ENCODE peak calls at places on chromosomes 16 and 17, in four cellular contexts. W is WTC11, L is HepG2, D is K562. T is an unnamed sample.

GRCh38 chr16:81445143-81445922 is 725 bp downstream of the CMIP start:
- DNase-seq in D (peak; percentile 68), W (no peak), L (no peak), T (peak; percentile 61)

GRCh38 chr16:8649829-8650554 is 24.4 kb upstream of the ABAT start:
- DNase-seq in W (no peak), L (peak; percentile 29), D (no peak), T (no peak)

GRCh38 chr16:50267651-50268050 is 1.3 kb downstream of the ADCY7 start:
- DNase-seq in D (no peak), L (no peak), W (no peak), T (no peak)

GRCh38 chr16:88783391-88784073 is 1.5 kb downstream of the PIEZO1 start:
- DNase-seq in L (no peak), W (no peak), D (no peak), T (no peak)

GRCh38 chr16:88965411-88965810 is 11.6 kb downstream of the CBFA2T3 start:
- DNase-seq in W (no peak), D (no peak), L (no peak), T (no peak)

GRCh38 chr17:42850964-42851363 is at the start of gene AOC3:
- DNase-seq in W (no peak), D (no peak), L (peak; percentile 28), T (no peak)

GRCh38 chr17:12900474-12900873 is 111.2 kb downstream of the ARHGAP44 start:
- DNase-seq in L (no peak), W (no peak), D (no peak), T (no peak)

GRCh38 chr16:11636172-11636721 is 32.0 kb upstream of the SNN start:
- DNase-seq in D (peak; percentile 41), L (peak; percentile 56), W (peak; percentile 66), T (no peak)

GRCh38 chr16:89102035-89102776 is 8.6 kb downstream of the ACSF3 start:
- DNase-seq in D (no peak), L (no peak), W (no peak), T (no peak)

GRCh38 chr16:67254809-67255552 is 6.2 kb downstream of the SLC9A5 start:
- DNase-seq in L (no peak), W (no peak), D (peak; percentile 71), T (no peak)

GRCh38 chr17:43844241-43844640 is 2.7 kb upstream of the CD300LG start:
- DNase-seq in D (no peak), W (no peak), L (no peak), T (no peak)

GRCh38 chr16:49700222-49700927 is 155.5 kb downstream of the ZNF423 start:
- DNase-seq in L (no peak), W (no peak), D (no peak), T (no peak)

GRCh38 chr17:5126719-5127488 is 11.1 kb downstream of the USP6 start:
- DNase-seq in W (no peak), D (no peak), L (no peak), T (no peak)

GRCh38 chr17:41976142-41976768 is 9.7 kb downstream of the CNP start:
- DNase-seq in W (no peak), D (no peak), L (no peak), T (no peak)

GRCh38 chr17:73362697-73363096 is 50.9 kb upstream of the CDC42EP4 start:
- DNase-seq in W (peak; percentile 57), L (no peak), D (no peak), T (no peak)

GRCh38 chr17:20116683-20117309 is 107.6 kb downstream of the SPECC1 start:
- DNase-seq in L (peak; percentile 49), D (peak; percentile 62), W (peak; percentile 60), T (peak; percentile 55)

DNA sequence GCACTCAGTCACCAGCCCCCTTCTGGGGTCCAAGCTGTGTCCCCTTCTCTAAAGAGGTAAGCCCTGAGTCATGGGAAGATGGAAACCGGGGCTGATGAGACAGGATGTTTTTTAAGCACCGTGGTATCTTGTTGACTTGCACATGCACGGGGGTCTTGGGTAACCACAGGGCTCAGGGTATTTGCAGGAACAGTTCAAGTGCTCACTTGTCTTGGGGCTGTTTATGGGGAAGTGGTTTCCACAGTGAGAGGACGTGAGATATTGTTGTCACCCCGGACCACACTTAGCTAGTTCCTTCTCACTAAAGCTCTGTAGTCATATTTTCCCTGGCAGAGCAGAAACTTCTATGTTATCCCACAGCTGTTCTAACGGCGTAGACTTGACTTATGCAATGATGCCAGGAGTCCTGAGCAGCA is 7.7 kb downstream of the CCL3L1 start:
- DNase-seq in D (no peak), L (no peak), W (no peak), T (no peak)
- TF ChIP-seq NR3C1 in D (no peak), L (no peak), W (no peak), T (no peak)

GRCh38 chr17:58117382-58117781 is 30.8 kb upstream of the OR4D1 start:
- DNase-seq in L (no peak), D (no peak), W (no peak), T (no peak)

GRCh38 chr17:58121925-58122324 is 26.3 kb upstream of the OR4D1 start:
- DNase-seq in L (peak; percentile 56), W (peak; percentile 23), D (peak; percentile 60), T (peak; percentile 76)

GRCh38 chr17:58119491-58119890 is 28.7 kb upstream of the OR4D1 start:
- DNase-seq in W (no peak), L (no peak), D (no peak), T (no peak)

GRCh38 chr17:58120195-58120822 is 27.9 kb upstream of the OR4D1 start:
- DNase-seq in D (peak; percentile 76), W (peak; percentile 56), L (peak; percentile 56), T (peak; percentile 65)
- TF ChIP-seq NR3C1 in D (peak; percentile 54), W (no peak), L (no peak), T (no peak)

DNA sequence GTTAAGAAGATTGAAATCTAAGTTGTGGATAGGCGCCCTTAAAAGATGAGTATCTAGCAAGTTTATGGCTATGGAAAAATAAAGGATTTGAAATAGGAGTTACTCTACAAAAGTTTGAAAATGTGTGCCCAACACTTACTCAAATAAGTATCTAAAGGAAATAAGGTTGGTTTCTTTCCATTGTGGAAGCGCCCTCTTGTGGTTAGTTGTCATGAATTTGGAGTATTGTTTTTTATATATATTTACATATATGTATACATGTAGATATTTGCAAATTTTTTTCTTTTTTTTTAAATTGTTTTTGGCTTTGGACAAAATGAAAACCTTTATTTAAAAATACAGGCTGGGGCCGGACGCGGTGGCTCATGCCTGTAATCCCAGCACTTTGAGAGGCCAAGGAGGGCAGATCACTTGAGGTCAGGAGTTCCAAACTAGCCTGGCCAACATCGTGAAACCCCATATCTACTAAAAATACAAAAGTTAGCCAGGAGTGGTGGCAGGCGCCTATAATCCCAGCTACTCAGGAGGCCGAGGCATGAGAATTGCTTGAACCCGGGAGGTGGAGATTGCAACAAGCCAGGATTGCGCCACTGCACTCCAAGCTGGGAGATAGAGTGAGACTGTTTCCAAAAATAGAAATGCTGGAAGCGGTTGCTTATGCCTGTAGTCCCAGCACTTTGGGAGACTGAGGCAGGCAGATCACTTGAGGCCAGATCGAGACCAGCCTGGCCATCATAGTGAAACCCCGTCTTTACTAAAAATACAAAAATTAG is 24.0 kb upstream of the VPS4A start:
- DNase-seq in W (no peak), L (peak; percentile 62), D (peak; percentile 70), T (peak; percentile 70)
- TF ChIP-seq NR3C1 in W (no peak), L (no peak), D (no peak), T (no peak)

GRCh38 chr17:48645639-48646182 is 19.6 kb upstream of the HOXB9 start:
- DNase-seq in W (no peak), D (no peak), L (no peak), T (no peak)
- TF ChIP-seq NR3C1 in W (no peak), D (no peak), L (no peak), T (no peak)

T was measured in A549.